ENCODE peak calls at places on chromosomes 6 and 20, in eight cellular contexts. D is activated T-cell treated with anti-CD3 and anti-CD28 coated beads, Interleukin-2, amount 50 U/mL, for 72 hours; V is breast epithelium; R is NCI-H2107; M is stimulated activated naive CD8-positive, alpha-beta T cell treated with anti-CD3 and anti-CD28 coated beads, Interleukin-15, Interleukin-2, amounts not matched to agents 100 U/mL and 50 U/mL, for 24 hours; I is EL; Y is HEK293T; U is H9. K is an unnamed sample.

GRCh38 chr20:4714818-4715217 is 6.9 kb upstream of the PRND start:
- DNase-seq in D (no peak), V (peak), R (no peak), M (no peak), I (no peak), Y (no peak), U (no peak), K (peak)

GRCh38 chr6:8080338-8081151 is 16.4 kb upstream of the BLOC1S5 start:
- DNase-seq in D (no peak), V (no peak), R (no peak), M (no peak), I (peak), Y (no peak), U (no peak), K (no peak)

GRCh38 chr6:33217246-33217645 is 8.9 kb downstream of the RING1 start:
- DNase-seq in D (no peak), V (no peak), R (no peak), M (no peak), I (no peak), Y (no peak), U (no peak), K (no peak)

GRCh38 chr6:82980086-82980485 is 85.6 kb downstream of the UBE3D start:
- DNase-seq in D (no peak), V (no peak), R (no peak), M (no peak), I (peak), Y (no peak), U (no peak), K (no peak)

GRCh38 chr20:4563534-4563933 is 158.2 kb upstream of the PRND start:
- DNase-seq in D (peak), V (no peak), R (no peak), M (peak), I (peak), Y (peak), U (peak), K (no peak)

GRCh38 chr6:38973178-38974057 is 75.2 kb upstream of the GLP1R start:
- DNase-seq in D (peak), V (no peak), R (no peak), M (peak), I (peak), Y (peak), U (no peak), K (no peak)

GRCh38 chr20:9710685-9711084 is 128.2 kb downstream of the PAK5 start:
- DNase-seq in D (no peak), V (no peak), R (no peak), M (no peak), I (no peak), Y (no peak), U (no peak), K (no peak)

GRCh38 chr6:30761791-30762429 is 17.6 kb upstream of the IER3 start:
- DNase-seq in D (peak), V (no peak), R (no peak), M (no peak), I (no peak), Y (no peak), U (no peak), K (no peak)

GRCh38 chr20:24948939-24949679 is at the start of gene CST7:
- DNase-seq in D (peak), V (no peak), R (no peak), M (peak), I (no peak), Y (no peak), U (peak), K (peak)

GRCh38 chr6:45617441-45617840 is 239.7 kb upstream of the SUPT3H start:
- DNase-seq in D (no peak), V (no peak), R (no peak), M (no peak), I (peak), Y (no peak), U (no peak), K (no peak)

GRCh38 chr6:56314683-56315523 is 67.5 kb upstream of the COL21A1 start:
- DNase-seq in D (peak), V (no peak), R (no peak), M (no peak), I (peak), Y (peak), U (peak), K (no peak)

GRCh38 chr6:158610319-158610968 is 34.1 kb downstream of the DYNLT1 start:
- DNase-seq in D (no peak), V (no peak), R (no peak), M (no peak), I (peak), Y (no peak), U (no peak), K (peak)

GRCh38 chr6:146111864-146112263 is 83.0 kb downstream of the GRM1 start:
- DNase-seq in D (no peak), V (no peak), R (no peak), M (no peak), I (no peak), Y (no peak), U (no peak), K (no peak)

GRCh38 chr6:143337201-143337949 is 113.1 kb downstream of the ADAT2 start:
- DNase-seq in D (peak), V (no peak), R (no peak), M (peak), I (no peak), Y (peak), U (peak), K (no peak)

GRCh38 chr6:84282566-84282965 is 55.1 kb upstream of the CEP162 start:
- DNase-seq in D (no peak), V (no peak), R (no peak), M (no peak), I (peak), Y (no peak), U (no peak), K (no peak)

GRCh38 chr6:134035823-134036296 is 16.6 kb downstream of the SLC2A12 start:
- DNase-seq in D (peak), V (peak), R (peak), M (no peak), I (peak), Y (no peak), U (no peak), K (no peak)

GRCh38 chr20:3172933-3173581 is at the start of gene LZTS3:
- DNase-seq in D (peak), V (peak), R (peak), M (peak), I (peak), Y (peak), U (peak), K (peak)

GRCh38 chr6:144064402-144064830 is 31.0 kb downstream of the SF3B5 start:
- DNase-seq in D (peak), V (no peak), R (no peak), M (peak), I (peak), Y (peak), U (peak), K (no peak)

GRCh38 chr6:112457891-112458290 is 110.8 kb downstream of the RFPL4B start:
- DNase-seq in D (no peak), V (no peak), R (no peak), M (no peak), I (peak), Y (no peak), U (no peak), K (no peak)

K was measured in osteocyte.